ENCODE peak calls at places on chromosomes 2 and 18, in six cellular contexts. One of them, this sample, is unnamed.
A peak's percentile ranks its signal among the peaks of the same experiment; 100 is the strongest.

GRCh38 chr2:26727641-26728561 is 35.4 kb downstream of the KCNK3 start:
- DNase-seq in astrocyte of the spinal cord: no peak
- DNase-seq in HL-60: no peak
- DNase-seq in left ventricle myocardium inferior: no peak
- DNase-seq in upper lobe of right lung: no peak
- DNase-seq in gastrocnemius medialis: no peak
- DNase-seq in this sample: no peak

GRCh38 chr18:9422816-9423519 is 52.3 kb upstream of the RALBP1 start:
- DNase-seq in gastrocnemius medialis: no peak
- DNase-seq in upper lobe of right lung: no peak
- DNase-seq in astrocyte of the spinal cord: no peak
- DNase-seq in HL-60: no peak
- DNase-seq in left ventricle myocardium inferior: no peak
- DNase-seq in this sample: no peak

GRCh38 chr2:38823386-38823785 is 45.4 kb downstream of the GEMIN6 start:
- DNase-seq in gastrocnemius medialis: no peak
- DNase-seq in astrocyte of the spinal cord: no peak
- DNase-seq in HL-60: no peak
- DNase-seq in left ventricle myocardium inferior: no peak
- DNase-seq in upper lobe of right lung: no peak
- DNase-seq in this sample: no peak

GRCh38 chr2:1884933-1885580 is 140.7 kb upstream of the PXDN start:
- DNase-seq in HL-60: no peak
- DNase-seq in left ventricle myocardium inferior: no peak
- DNase-seq in astrocyte of the spinal cord: peak; percentile 95
- DNase-seq in upper lobe of right lung: no peak
- DNase-seq in gastrocnemius medialis: no peak
- DNase-seq in this sample: no peak

GRCh38 chr2:58558866-58559265 is 317.7 kb upstream of the FANCL start:
- DNase-seq in upper lobe of right lung: no peak
- DNase-seq in left ventricle myocardium inferior: no peak
- DNase-seq in astrocyte of the spinal cord: no peak
- DNase-seq in HL-60: no peak
- DNase-seq in gastrocnemius medialis: no peak
- DNase-seq in this sample: no peak

GRCh38 chr2:170201734-170202393 is 23.9 kb downstream of the MYO3B start:
- DNase-seq in gastrocnemius medialis: no peak
- DNase-seq in astrocyte of the spinal cord: no peak
- DNase-seq in HL-60: no peak
- DNase-seq in left ventricle myocardium inferior: no peak
- DNase-seq in upper lobe of right lung: no peak
- DNase-seq in this sample: no peak

GRCh38 chr18:13409997-13410396 is 191.4 kb downstream of the LDLRAD4 start:
- DNase-seq in left ventricle myocardium inferior: no peak
- DNase-seq in astrocyte of the spinal cord: no peak
- DNase-seq in upper lobe of right lung: no peak
- DNase-seq in HL-60: no peak
- DNase-seq in gastrocnemius medialis: no peak
- DNase-seq in this sample: no peak

GRCh38 chr2:117785740-117786139 is 28.8 kb upstream of the DDX18 start:
- DNase-seq in left ventricle myocardium inferior: no peak
- DNase-seq in HL-60: peak; percentile 48
- DNase-seq in astrocyte of the spinal cord: peak; percentile 52
- DNase-seq in upper lobe of right lung: no peak
- DNase-seq in gastrocnemius medialis: no peak
- DNase-seq in this sample: no peak

GRCh38 chr2:31401580-31401979 is 13.0 kb downstream of the XDH start:
- DNase-seq in gastrocnemius medialis: no peak
- DNase-seq in left ventricle myocardium inferior: no peak
- DNase-seq in upper lobe of right lung: no peak
- DNase-seq in astrocyte of the spinal cord: peak; percentile 93
- DNase-seq in HL-60: no peak
- DNase-seq in this sample: no peak

GRCh38 chr18:24630346-24630880 is 170.0 kb downstream of the HRH4 start:
- DNase-seq in gastrocnemius medialis: no peak
- DNase-seq in astrocyte of the spinal cord: no peak
- DNase-seq in HL-60: no peak
- DNase-seq in left ventricle myocardium inferior: no peak
- DNase-seq in upper lobe of right lung: no peak
- DNase-seq in this sample: no peak

GRCh38 chr18:78810706-78811105 is 168.9 kb upstream of the SALL3 start:
- DNase-seq in HL-60: no peak
- DNase-seq in left ventricle myocardium inferior: no peak
- DNase-seq in gastrocnemius medialis: no peak
- DNase-seq in astrocyte of the spinal cord: no peak
- DNase-seq in upper lobe of right lung: no peak
- DNase-seq in this sample: no peak

GRCh38 chr2:223108376-223109100 is 56.5 kb downstream of the KCNE4 start:
- DNase-seq in upper lobe of right lung: no peak
- DNase-seq in astrocyte of the spinal cord: peak; percentile 7
- DNase-seq in gastrocnemius medialis: no peak
- DNase-seq in HL-60: no peak
- DNase-seq in left ventricle myocardium inferior: no peak
- DNase-seq in this sample: no peak

GRCh38 chr2:61144697-61145268 is 17.2 kb upstream of the C2orf74 start:
- DNase-seq in upper lobe of right lung: peak; percentile 96
- DNase-seq in astrocyte of the spinal cord: peak; percentile 98
- DNase-seq in gastrocnemius medialis: peak; percentile 85
- DNase-seq in left ventricle myocardium inferior: peak; percentile 95
- DNase-seq in HL-60: peak; percentile 96
- DNase-seq in this sample: peak; percentile 93

GRCh38 chr18:25531207-25531606 is 179.2 kb upstream of the ZNF521 start:
- DNase-seq in HL-60: no peak
- DNase-seq in astrocyte of the spinal cord: no peak
- DNase-seq in left ventricle myocardium inferior: no peak
- DNase-seq in upper lobe of right lung: no peak
- DNase-seq in gastrocnemius medialis: no peak
- DNase-seq in this sample: no peak

GRCh38 chr18:22176282-22176621 is 6.9 kb downstream of the GATA6 start:
- DNase-seq in left ventricle myocardium inferior: no peak
- DNase-seq in upper lobe of right lung: no peak
- DNase-seq in HL-60: no peak
- DNase-seq in astrocyte of the spinal cord: no peak
- DNase-seq in gastrocnemius medialis: no peak
- DNase-seq in this sample: no peak

GRCh38 chr2:46257476-46257875 is 39.7 kb upstream of the EPAS1 start:
- DNase-seq in upper lobe of right lung: no peak
- DNase-seq in gastrocnemius medialis: no peak
- DNase-seq in left ventricle myocardium inferior: no peak
- DNase-seq in HL-60: no peak
- DNase-seq in astrocyte of the spinal cord: peak; percentile 62
- DNase-seq in this sample: no peak

GRCh38 chr2:109280804-109281203 is 151.8 kb downstream of the SH3RF3 start:
- DNase-seq in astrocyte of the spinal cord: no peak
- DNase-seq in gastrocnemius medialis: no peak
- DNase-seq in upper lobe of right lung: no peak
- DNase-seq in left ventricle myocardium inferior: no peak
- DNase-seq in HL-60: no peak
- DNase-seq in this sample: no peak

GRCh38 chr2:23900927-23901322 is 26.0 kb downstream of the ATAD2B start:
- DNase-seq in left ventricle myocardium inferior: no peak
- DNase-seq in HL-60: no peak
- DNase-seq in astrocyte of the spinal cord: peak; percentile 84
- DNase-seq in gastrocnemius medialis: peak; percentile 8
- DNase-seq in upper lobe of right lung: no peak
- DNase-seq in this sample: no peak

GRCh38 chr2:204722691-204723090 is 177.4 kb downstream of the PARD3B start:
- DNase-seq in left ventricle myocardium inferior: no peak
- DNase-seq in astrocyte of the spinal cord: no peak
- DNase-seq in upper lobe of right lung: no peak
- DNase-seq in HL-60: no peak
- DNase-seq in gastrocnemius medialis: no peak
- DNase-seq in this sample: no peak

GRCh38 chr2:113275556-113276215 is 3.0 kb downstream of the PAX8 start:
- DNase-seq in left ventricle myocardium inferior: no peak
- DNase-seq in upper lobe of right lung: no peak
- DNase-seq in astrocyte of the spinal cord: no peak
- DNase-seq in HL-60: no peak
- DNase-seq in gastrocnemius medialis: no peak
- DNase-seq in this sample: no peak

GRCh38 chr18:66553824-66554223 is 50.1 kb downstream of the CDH19 start:
- DNase-seq in left ventricle myocardium inferior: no peak
- DNase-seq in HL-60: no peak
- DNase-seq in astrocyte of the spinal cord: peak; percentile 54
- DNase-seq in upper lobe of right lung: no peak
- DNase-seq in gastrocnemius medialis: no peak
- DNase-seq in this sample: no peak

GRCh38 chr2:240919786-240920782 is 13.9 kb downstream of the CROCC2 start:
- DNase-seq in upper lobe of right lung: peak; percentile 61
- DNase-seq in HL-60: no peak
- DNase-seq in gastrocnemius medialis: peak; percentile 1
- DNase-seq in astrocyte of the spinal cord: no peak
- DNase-seq in left ventricle myocardium inferior: peak; percentile 11
- DNase-seq in this sample: no peak

GRCh38 chr2:26477911-26478253 is at the start of gene OTOF:
- DNase-seq in gastrocnemius medialis: no peak
- DNase-seq in upper lobe of right lung: no peak
- DNase-seq in astrocyte of the spinal cord: peak; percentile 11
- DNase-seq in HL-60: no peak
- DNase-seq in left ventricle myocardium inferior: peak; percentile 57
- DNase-seq in this sample: no peak

GRCh38 chr2:236086403-236086970 is 81.7 kb downstream of the GBX2 start:
- DNase-seq in HL-60: no peak
- DNase-seq in astrocyte of the spinal cord: no peak
- DNase-seq in left ventricle myocardium inferior: no peak
- DNase-seq in upper lobe of right lung: no peak
- DNase-seq in gastrocnemius medialis: no peak
- DNase-seq in this sample: no peak

GRCh38 chr18:6205706-6206105 is 209.0 kb downstream of the L3MBTL4 start:
- DNase-seq in HL-60: no peak
- DNase-seq in left ventricle myocardium inferior: no peak
- DNase-seq in upper lobe of right lung: no peak
- DNase-seq in gastrocnemius medialis: no peak
- DNase-seq in astrocyte of the spinal cord: peak; percentile 50
- DNase-seq in this sample: no peak

GRCh38 chr2:46335966-46336436 is 38.8 kb downstream of the EPAS1 start:
- DNase-seq in left ventricle myocardium inferior: no peak
- DNase-seq in gastrocnemius medialis: no peak
- DNase-seq in astrocyte of the spinal cord: no peak
- DNase-seq in upper lobe of right lung: peak; percentile 67
- DNase-seq in HL-60: no peak
- DNase-seq in this sample: no peak

GRCh38 chr18:79947054-79947755 is 4.2 kb downstream of the SLC66A2 start:
- DNase-seq in gastrocnemius medialis: no peak
- DNase-seq in upper lobe of right lung: peak; percentile 68
- DNase-seq in astrocyte of the spinal cord: no peak
- DNase-seq in left ventricle myocardium inferior: no peak
- DNase-seq in HL-60: no peak
- DNase-seq in this sample: no peak

GRCh38 chr2:202752071-202752470 is 117.3 kb downstream of the FAM117B start:
- DNase-seq in astrocyte of the spinal cord: no peak
- DNase-seq in upper lobe of right lung: no peak
- DNase-seq in gastrocnemius medialis: no peak
- DNase-seq in left ventricle myocardium inferior: no peak
- DNase-seq in HL-60: no peak
- DNase-seq in this sample: no peak

GRCh38 chr18:63881851-63882250 is 5.7 kb upstream of the SERPINB2 start:
- DNase-seq in left ventricle myocardium inferior: no peak
- DNase-seq in astrocyte of the spinal cord: peak; percentile 10
- DNase-seq in gastrocnemius medialis: no peak
- DNase-seq in upper lobe of right lung: no peak
- DNase-seq in HL-60: no peak
- DNase-seq in this sample: no peak

GRCh38 chr2:222037211-222037610 is 261.6 kb downstream of the PAX3 start:
- DNase-seq in left ventricle myocardium inferior: no peak
- DNase-seq in astrocyte of the spinal cord: no peak
- DNase-seq in HL-60: no peak
- DNase-seq in upper lobe of right lung: no peak
- DNase-seq in gastrocnemius medialis: no peak
- DNase-seq in this sample: no peak

GRCh38 chr2:222040333-222040732 is 258.5 kb downstream of the PAX3 start:
- DNase-seq in left ventricle myocardium inferior: no peak
- DNase-seq in gastrocnemius medialis: no peak
- DNase-seq in upper lobe of right lung: no peak
- DNase-seq in HL-60: no peak
- DNase-seq in astrocyte of the spinal cord: no peak
- DNase-seq in this sample: no peak

GRCh38 chr2:222039821-222040220 is 259.0 kb downstream of the PAX3 start:
- DNase-seq in left ventricle myocardium inferior: no peak
- DNase-seq in astrocyte of the spinal cord: no peak
- DNase-seq in gastrocnemius medialis: no peak
- DNase-seq in HL-60: no peak
- DNase-seq in upper lobe of right lung: no peak
- DNase-seq in this sample: no peak

GRCh38 chr2:222034058-222034457 is 264.7 kb downstream of the PAX3 start:
- DNase-seq in astrocyte of the spinal cord: no peak
- DNase-seq in left ventricle myocardium inferior: no peak
- DNase-seq in HL-60: no peak
- DNase-seq in gastrocnemius medialis: no peak
- DNase-seq in upper lobe of right lung: no peak
- DNase-seq in this sample: no peak

GRCh38 chr2:222038086-222038802 is 260.6 kb downstream of the PAX3 start:
- DNase-seq in upper lobe of right lung: no peak
- DNase-seq in gastrocnemius medialis: no peak
- DNase-seq in astrocyte of the spinal cord: peak; percentile 47
- DNase-seq in left ventricle myocardium inferior: no peak
- DNase-seq in HL-60: no peak
- DNase-seq in this sample: no peak
- TF ChIP-seq CTCF in upper lobe of right lung: peak; percentile 36
- TF ChIP-seq CTCF in gastrocnemius medialis: no peak
- TF ChIP-seq CTCF in astrocyte of the spinal cord: peak; percentile 50
- TF ChIP-seq CTCF in left ventricle myocardium inferior: peak; percentile 49
- TF ChIP-seq CTCF in HL-60: no peak
- TF ChIP-seq CTCF in this sample: no peak

GRCh38 chr2:100104718-100105677 is 37.4 kb downstream of the AFF3 start:
- DNase-seq in gastrocnemius medialis: no peak
- DNase-seq in astrocyte of the spinal cord: peak; percentile 14
- DNase-seq in left ventricle myocardium inferior: peak; percentile 17
- DNase-seq in upper lobe of right lung: peak; percentile 66
- DNase-seq in HL-60: no peak
- DNase-seq in this sample: no peak
- H3K4me3 ChIP-seq in gastrocnemius medialis: peak overlapping the region; percentile 44
- H3K4me3 ChIP-seq in astrocyte of the spinal cord: peak overlapping the region; percentile 54
- H3K4me3 ChIP-seq in left ventricle myocardium inferior: peak overlapping the region; percentile 70
- H3K4me3 ChIP-seq in upper lobe of right lung: peak overlapping the region; percentile 51
- H3K4me3 ChIP-seq in HL-60: peak overlapping the region; percentile 50
- H3K4me3 ChIP-seq in this sample: no peak overlapping the region

GRCh38 chr2:149645391-149645790 is 57.8 kb upstream of the MMADHC start:
- DNase-seq in astrocyte of the spinal cord: peak; percentile 32
- DNase-seq in left ventricle myocardium inferior: no peak
- DNase-seq in HL-60: no peak
- DNase-seq in gastrocnemius medialis: no peak
- DNase-seq in upper lobe of right lung: no peak
- DNase-seq in this sample: no peak
- TF ChIP-seq CTCF in astrocyte of the spinal cord: peak; percentile 40
- TF ChIP-seq CTCF in left ventricle myocardium inferior: no peak
- TF ChIP-seq CTCF in HL-60: no peak
- TF ChIP-seq CTCF in gastrocnemius medialis: no peak
- TF ChIP-seq CTCF in upper lobe of right lung: no peak
- TF ChIP-seq CTCF in this sample: no peak

DNA sequence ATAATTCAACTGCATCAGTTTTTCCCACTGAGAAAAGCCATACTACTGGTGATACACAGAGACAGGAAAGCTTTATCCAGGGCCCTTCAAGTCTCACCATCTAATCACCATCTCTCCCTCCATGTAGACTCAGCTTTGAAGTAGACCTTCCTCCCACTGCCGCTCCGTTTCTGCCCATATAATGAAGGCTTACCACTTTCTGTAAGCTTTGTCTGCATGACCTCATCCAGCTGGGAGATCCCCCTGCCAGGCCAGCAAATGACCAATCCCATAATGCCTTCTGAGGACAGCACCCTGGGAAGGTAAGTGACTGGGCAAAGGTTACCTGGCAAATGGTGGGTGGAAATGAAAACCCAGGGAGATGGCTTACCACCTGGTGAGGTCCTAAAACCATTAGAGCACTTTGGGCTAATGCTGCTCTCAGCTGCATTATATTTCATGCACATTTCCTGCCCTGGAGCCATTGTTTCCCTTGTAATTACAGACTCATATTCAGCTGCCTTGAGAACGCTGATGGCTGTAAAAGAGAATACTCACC is 350.6 kb upstream of the SYT4 start:
- DNase-seq in HL-60: no peak
- DNase-seq in left ventricle myocardium inferior: no peak
- DNase-seq in gastrocnemius medialis: no peak
- DNase-seq in astrocyte of the spinal cord: no peak
- DNase-seq in upper lobe of right lung: no peak
- DNase-seq in this sample: no peak
- H3K4me3 ChIP-seq in HL-60: no peak overlapping the region
- H3K4me3 ChIP-seq in left ventricle myocardium inferior: no peak overlapping the region
- H3K4me3 ChIP-seq in gastrocnemius medialis: no peak overlapping the region
- H3K4me3 ChIP-seq in astrocyte of the spinal cord: no peak overlapping the region
- H3K4me3 ChIP-seq in upper lobe of right lung: no peak overlapping the region
- H3K4me3 ChIP-seq in this sample: no peak overlapping the region